ENCODE peak calls at places on chromosomes 12 and 14, in eight cellular contexts. One of them, this sample, is unnamed.

GRCh38 chr14:72525087-72525909 is 368.6 kb downstream of the DPF3 start:
- DNase-seq in K562: no peak
- DNase-seq in SK-N-SH: no peak
- DNase-seq in H1: no peak
- DNase-seq in HepG2: no peak
- DNase-seq in HCT116: no peak
- DNase-seq in endothelial cell of umbilical vein: no peak
- DNase-seq in GM12878: no peak
- DNase-seq in this sample: no peak

GRCh38 chr12:55713721-55714120 is 2.1 kb upstream of the BLOC1S1 start:
- DNase-seq in H1: no peak
- DNase-seq in K562: no peak
- DNase-seq in HCT116: no peak
- DNase-seq in SK-N-SH: no peak
- DNase-seq in endothelial cell of umbilical vein: no peak
- DNase-seq in HepG2: no peak
- DNase-seq in GM12878: no peak
- DNase-seq in this sample: no peak

GRCh38 chr12:90229771-90230170 is 521.1 kb upstream of the ATP2B1 start:
- DNase-seq in endothelial cell of umbilical vein: peak
- DNase-seq in GM12878: no peak
- DNase-seq in H1: no peak
- DNase-seq in SK-N-SH: no peak
- DNase-seq in HCT116: no peak
- DNase-seq in K562: no peak
- DNase-seq in HepG2: no peak
- DNase-seq in this sample: no peak

GRCh38 chr14:93262446-93262845 is 55.4 kb downstream of the UBR7 start:
- DNase-seq in HepG2: no peak
- DNase-seq in GM12878: no peak
- DNase-seq in HCT116: no peak
- DNase-seq in SK-N-SH: no peak
- DNase-seq in H1: no peak
- DNase-seq in endothelial cell of umbilical vein: no peak
- DNase-seq in K562: no peak
- DNase-seq in this sample: no peak

GRCh38 chr12:113697646-113698504 is 226.2 kb upstream of the LHX5 start:
- DNase-seq in GM12878: no peak
- DNase-seq in HCT116: no peak
- DNase-seq in SK-N-SH: peak
- DNase-seq in H1: peak
- DNase-seq in HepG2: no peak
- DNase-seq in K562: no peak
- DNase-seq in endothelial cell of umbilical vein: no peak
- DNase-seq in this sample: no peak

GRCh38 chr12:116941188-116941587 is 30.4 kb downstream of the FBXW8 start:
- DNase-seq in K562: no peak
- DNase-seq in SK-N-SH: no peak
- DNase-seq in HepG2: no peak
- DNase-seq in GM12878: no peak
- DNase-seq in endothelial cell of umbilical vein: no peak
- DNase-seq in H1: no peak
- DNase-seq in HCT116: no peak
- DNase-seq in this sample: no peak

GRCh38 chr12:94287245-94287628 is 138.9 kb downstream of the PLXNC1 start:
- DNase-seq in SK-N-SH: no peak
- DNase-seq in H1: no peak
- DNase-seq in K562: no peak
- DNase-seq in HepG2: no peak
- DNase-seq in HCT116: no peak
- DNase-seq in endothelial cell of umbilical vein: no peak
- DNase-seq in GM12878: no peak
- DNase-seq in this sample: no peak

GRCh38 chr14:72675126-72675525 is 218.8 kb downstream of the DPF3 start:
- DNase-seq in HepG2: no peak
- DNase-seq in HCT116: no peak
- DNase-seq in H1: no peak
- DNase-seq in SK-N-SH: peak
- DNase-seq in endothelial cell of umbilical vein: no peak
- DNase-seq in GM12878: no peak
- DNase-seq in K562: no peak
- DNase-seq in this sample: no peak

GRCh38 chr14:68636597-68636996 is 156.3 kb downstream of the ZFP36L1 start:
- DNase-seq in SK-N-SH: peak
- DNase-seq in HepG2: no peak
- DNase-seq in endothelial cell of umbilical vein: no peak
- DNase-seq in GM12878: no peak
- DNase-seq in H1: no peak
- DNase-seq in K562: no peak
- DNase-seq in HCT116: no peak
- DNase-seq in this sample: no peak

GRCh38 chr14:68638817-68639517 is 153.9 kb downstream of the ZFP36L1 start:
- DNase-seq in GM12878: no peak
- DNase-seq in H1: no peak
- DNase-seq in K562: no peak
- DNase-seq in SK-N-SH: no peak
- DNase-seq in HCT116: no peak
- DNase-seq in endothelial cell of umbilical vein: peak
- DNase-seq in HepG2: no peak
- DNase-seq in this sample: no peak

GRCh38 chr14:68634874-68635601 is 157.8 kb downstream of the ZFP36L1 start:
- DNase-seq in endothelial cell of umbilical vein: no peak
- DNase-seq in K562: no peak
- DNase-seq in HCT116: no peak
- DNase-seq in GM12878: no peak
- DNase-seq in H1: no peak
- DNase-seq in SK-N-SH: peak
- DNase-seq in HepG2: no peak
- DNase-seq in this sample: no peak

GRCh38 chr14:68638056-68638816 is 154.6 kb downstream of the ZFP36L1 start:
- DNase-seq in K562: no peak
- DNase-seq in HCT116: no peak
- DNase-seq in GM12878: no peak
- DNase-seq in endothelial cell of umbilical vein: no peak
- DNase-seq in H1: no peak
- DNase-seq in SK-N-SH: no peak
- DNase-seq in HepG2: peak
- DNase-seq in this sample: no peak

DNA sequence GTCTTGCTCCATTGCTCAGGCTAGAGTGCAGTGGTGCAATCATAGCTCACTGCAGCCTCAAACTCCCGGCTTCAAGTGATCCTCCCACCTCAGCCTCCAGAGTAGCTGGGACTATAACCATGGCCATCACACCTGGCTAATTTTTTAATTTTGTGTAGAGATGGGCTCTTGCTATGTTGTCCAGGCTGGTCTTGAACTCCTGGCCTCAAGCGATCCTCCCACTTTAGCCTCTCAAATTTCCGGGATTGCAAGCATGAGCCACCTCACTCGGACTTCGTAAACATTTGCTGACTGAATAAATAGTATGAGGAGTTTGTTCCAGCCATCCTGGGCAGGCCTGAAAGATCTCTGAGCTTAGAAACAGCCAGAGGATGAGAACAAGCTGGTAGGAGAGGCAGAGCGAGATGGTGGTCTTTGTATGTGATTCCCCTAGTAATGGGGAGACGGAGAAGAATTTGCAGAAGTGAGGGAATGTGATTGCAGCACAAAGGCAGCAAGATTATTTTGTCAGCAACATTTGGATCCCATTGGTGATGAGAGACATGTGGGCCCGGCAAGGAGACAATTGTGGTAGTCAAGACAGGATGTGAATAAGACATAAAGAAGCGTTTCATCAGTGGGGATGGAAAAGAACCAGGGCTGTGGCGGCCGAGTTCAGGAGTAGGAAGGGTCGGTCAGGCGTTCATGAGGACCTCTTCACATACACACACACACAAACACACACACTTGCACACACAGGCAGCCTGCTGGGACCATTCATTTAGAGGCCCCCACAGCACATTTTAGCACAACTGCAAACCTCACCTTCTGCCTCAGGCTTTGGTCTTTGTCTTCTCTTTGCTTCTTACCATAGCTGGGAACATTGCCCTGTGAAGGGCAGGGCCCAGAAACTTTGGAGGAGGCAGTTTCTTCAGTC is 155.5 kb downstream of the ZFP36L1 start:
- DNase-seq in GM12878: no peak
- DNase-seq in HepG2: no peak
- DNase-seq in H1: no peak
- DNase-seq in HCT116: no peak
- DNase-seq in SK-N-SH: no peak
- DNase-seq in endothelial cell of umbilical vein: no peak
- DNase-seq in K562: no peak
- DNase-seq in this sample: no peak
- H3K4me3 ChIP-seq in GM12878: no peak
- H3K4me3 ChIP-seq in HepG2: no peak
- H3K4me3 ChIP-seq in H1: no peak
- H3K4me3 ChIP-seq in HCT116: no peak
- H3K4me3 ChIP-seq in SK-N-SH: no peak
- H3K4me3 ChIP-seq in endothelial cell of umbilical vein: no peak
- H3K4me3 ChIP-seq in K562: no peak
- H3K4me3 ChIP-seq in this sample: no peak

DNA sequence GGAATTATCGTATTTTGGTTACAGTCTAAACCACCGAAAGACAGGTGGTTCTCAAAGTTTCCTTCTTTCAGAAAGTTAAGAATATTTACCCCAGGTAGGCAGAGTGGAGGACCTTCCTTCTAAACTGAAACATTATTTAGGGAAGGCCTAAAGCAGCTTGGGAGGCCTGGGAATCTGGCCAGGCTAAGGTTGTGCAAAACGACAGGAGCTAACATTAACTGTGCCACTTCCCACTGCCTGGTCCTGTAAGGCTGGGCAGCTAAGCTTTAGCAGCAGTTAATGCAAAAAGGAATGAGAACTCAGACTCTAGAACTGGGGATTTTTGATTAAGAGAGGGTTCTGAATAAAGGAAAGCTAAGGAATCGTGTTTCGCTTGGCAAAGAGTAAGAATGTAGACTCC is 82.6 kb downstream of the SLCO1A2 start:
- DNase-seq in HepG2: no peak
- DNase-seq in SK-N-SH: no peak
- DNase-seq in H1: no peak
- DNase-seq in HCT116: no peak
- DNase-seq in endothelial cell of umbilical vein: no peak
- DNase-seq in GM12878: no peak
- DNase-seq in K562: no peak
- DNase-seq in this sample: no peak
- H3K9ac ChIP-seq in HepG2: no peak
- H3K9ac ChIP-seq in SK-N-SH: no peak
- H3K9ac ChIP-seq in H1: no peak
- H3K9ac ChIP-seq in HCT116: no peak
- H3K9ac ChIP-seq in endothelial cell of umbilical vein: no peak
- H3K9ac ChIP-seq in GM12878: no peak
- H3K9ac ChIP-seq in K562: no peak
- H3K9ac ChIP-seq in this sample: no peak

DNA sequence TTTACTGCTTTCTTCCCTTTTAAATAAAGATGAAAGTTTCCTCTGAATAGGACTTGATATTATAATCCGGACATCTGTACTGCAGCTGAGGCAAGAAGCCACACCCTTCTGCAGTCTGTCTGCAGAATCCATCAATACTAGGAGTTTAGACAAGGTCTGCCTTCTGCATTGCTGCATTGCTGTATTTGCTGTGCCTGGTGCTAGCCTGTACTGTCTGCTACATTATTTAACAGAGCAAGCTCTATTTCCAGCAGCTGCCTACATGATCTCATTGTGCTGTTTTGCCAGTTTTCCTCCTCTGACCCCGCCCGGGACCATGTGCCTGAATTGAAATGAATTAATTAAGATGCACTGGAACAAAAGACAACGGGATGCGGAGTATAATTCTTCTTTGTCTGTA is 1.7 kb downstream of the TUBA1A start:
- DNase-seq in HepG2: no peak
- DNase-seq in endothelial cell of umbilical vein: peak
- DNase-seq in K562: no peak
- DNase-seq in H1: no peak
- DNase-seq in HCT116: no peak
- DNase-seq in GM12878: no peak
- DNase-seq in SK-N-SH: peak
- DNase-seq in this sample: no peak
- TF ChIP-seq POLR2AphosphoS5 in HepG2: no peak
- TF ChIP-seq POLR2AphosphoS5 in endothelial cell of umbilical vein: no peak
- TF ChIP-seq POLR2AphosphoS5 in K562: no peak
- TF ChIP-seq POLR2AphosphoS5 in H1: no peak
- TF ChIP-seq POLR2AphosphoS5 in HCT116: no peak
- TF ChIP-seq POLR2AphosphoS5 in GM12878: no peak
- TF ChIP-seq POLR2AphosphoS5 in SK-N-SH: no peak
- TF ChIP-seq POLR2AphosphoS5 in this sample: no peak

GRCh38 chr14:96590190-96590860 is 88.1 kb downstream of the PAPOLA start:
- DNase-seq in endothelial cell of umbilical vein: no peak
- DNase-seq in HepG2: no peak
- DNase-seq in SK-N-SH: no peak
- DNase-seq in GM12878: no peak
- DNase-seq in HCT116: no peak
- DNase-seq in K562: no peak
- DNase-seq in H1: no peak
- DNase-seq in this sample: no peak

GRCh38 chr14:96589577-96589976 is 87.4 kb downstream of the PAPOLA start:
- DNase-seq in SK-N-SH: no peak
- DNase-seq in K562: no peak
- DNase-seq in HepG2: no peak
- DNase-seq in H1: no peak
- DNase-seq in endothelial cell of umbilical vein: no peak
- DNase-seq in GM12878: no peak
- DNase-seq in HCT116: no peak
- DNase-seq in this sample: no peak

GRCh38 chr14:96588410-96589249 is 86.4 kb downstream of the PAPOLA start:
- DNase-seq in H1: no peak
- DNase-seq in HCT116: no peak
- DNase-seq in K562: no peak
- DNase-seq in SK-N-SH: no peak
- DNase-seq in GM12878: no peak
- DNase-seq in HepG2: no peak
- DNase-seq in endothelial cell of umbilical vein: no peak
- DNase-seq in this sample: no peak

GRCh38 chr14:96594961-96595360 is 92.8 kb downstream of the PAPOLA start:
- DNase-seq in GM12878: no peak
- DNase-seq in SK-N-SH: no peak
- DNase-seq in endothelial cell of umbilical vein: peak
- DNase-seq in H1: no peak
- DNase-seq in K562: no peak
- DNase-seq in HepG2: no peak
- DNase-seq in HCT116: no peak
- DNase-seq in this sample: no peak

DNA sequence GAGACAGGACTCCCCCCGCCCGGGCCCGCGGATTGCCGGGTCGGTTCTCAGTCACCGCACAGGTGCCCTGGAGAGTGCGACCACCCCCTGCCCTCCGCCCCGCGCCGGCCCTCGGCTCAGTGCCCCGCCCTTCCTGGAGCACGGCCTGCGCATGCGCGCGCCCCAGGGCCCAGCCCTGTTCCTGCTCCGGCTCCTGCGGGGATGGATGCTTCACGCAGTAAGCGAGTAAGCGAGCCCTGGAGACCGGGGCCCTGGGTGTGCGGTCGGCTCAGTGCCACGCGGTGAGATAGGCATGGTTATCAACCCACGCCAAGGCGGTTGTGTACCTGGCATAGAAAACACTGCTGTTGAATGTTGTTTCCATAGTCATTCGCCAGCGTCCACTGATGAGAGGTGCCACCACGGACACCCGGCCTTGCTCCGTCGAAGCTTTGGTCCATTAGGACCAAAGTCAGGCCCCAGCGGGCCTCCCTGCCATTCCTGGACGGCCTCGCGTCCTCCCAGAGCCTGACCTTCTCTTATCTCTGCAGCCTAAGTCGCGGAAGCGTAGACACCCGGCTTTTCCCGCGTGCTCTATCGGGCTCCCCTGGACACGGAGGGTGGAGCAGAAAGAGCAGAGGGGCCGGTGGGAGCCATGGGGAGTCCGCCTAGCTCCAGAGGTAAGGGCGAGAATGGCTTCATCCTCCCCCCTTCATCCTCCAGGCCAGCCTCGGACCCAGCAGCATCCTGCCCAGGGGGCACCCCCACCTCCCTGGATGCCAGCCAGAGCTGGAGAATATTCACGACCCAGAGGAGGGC is 90.6 kb downstream of the PAPOLA start:
- DNase-seq in H1: peak
- DNase-seq in HepG2: peak
- DNase-seq in SK-N-SH: peak
- DNase-seq in endothelial cell of umbilical vein: peak
- DNase-seq in HCT116: no peak
- DNase-seq in GM12878: no peak
- DNase-seq in K562: peak
- DNase-seq in this sample: no peak
- H3K4me3 ChIP-seq in H1: peak
- H3K4me3 ChIP-seq in HepG2: peak
- H3K4me3 ChIP-seq in SK-N-SH: peak
- H3K4me3 ChIP-seq in endothelial cell of umbilical vein: peak
- H3K4me3 ChIP-seq in HCT116: no peak
- H3K4me3 ChIP-seq in GM12878: peak
- H3K4me3 ChIP-seq in K562: peak
- H3K4me3 ChIP-seq in this sample: no peak

This sample was measured in SK-N-MC.